ENCODE peak calls at places on chromosome 9, in four cellular contexts. U is astrocyte of the cerebellum, O is thyroid gland, Q is psoas muscle. B is an unnamed sample.

GRCh38 chr9:4293293-4293931 is 6.5 kb downstream of the GLIS3 start:
- DNase-seq in Q (no peak), U (peak; percentile 95), O (peak; percentile 23), B (peak; percentile 92)

GRCh38 chr9:2742214-2742613 is 24.9 kb downstream of the KCNV2 start:
- DNase-seq in Q (no peak), O (no peak), U (no peak), B (no peak)

GRCh38 chr9:85662558-85662957 is 79.2 kb downstream of the AGTPBP1 start:
- DNase-seq in U (no peak), Q (no peak), O (no peak), B (no peak)

GRCh38 chr9:33350310-33350709 is 52.1 kb downstream of the AQP7 start:
- DNase-seq in U (peak; percentile 65), Q (no peak), O (no peak), B (no peak)

GRCh38 chr9:693460-694390 is 147.8 kb upstream of the DMRT1 start:
- DNase-seq in O (peak; percentile 51), U (peak; percentile 80), Q (peak; percentile 66), B (no peak)

GRCh38 chr9:111533099-111533785 is 8.3 kb downstream of the ZNF483 start:
- DNase-seq in O (peak; percentile 66), Q (no peak), U (no peak), B (no peak)

GRCh38 chr9:101062686-101063085 is 34.2 kb downstream of the PLPPR1 start:
- DNase-seq in O (no peak), Q (no peak), U (no peak), B (no peak)

GRCh38 chr9:34994429-34995287 is 5.1 kb downstream of the DNAJB5 start:
- DNase-seq in Q (peak; percentile 62), O (peak; percentile 37), U (no peak), B (no peak)

GRCh38 chr9:110021891-110022290 is 186.1 kb downstream of the C9orf152 start:
- DNase-seq in U (no peak), O (no peak), Q (no peak), B (no peak)

GRCh38 chr9:124673063-124673462 is 98.0 kb downstream of the NR6A1 start:
- DNase-seq in Q (no peak), O (no peak), U (no peak), B (no peak)

GRCh38 chr9:18233311-18233710 is 240.6 kb upstream of the ADAMTSL1 start:
- DNase-seq in Q (no peak), U (no peak), O (no peak), B (no peak)

GRCh38 chr9:135307314-135307713 is 172.3 kb upstream of the PPP1R26 start:
- DNase-seq in O (no peak), Q (no peak), U (no peak), B (no peak)

GRCh38 chr9:77598510-77598909 is 49.6 kb downstream of the GNA14 start:
- DNase-seq in Q (no peak), O (peak; percentile 13), U (peak; percentile 32), B (no peak)

GRCh38 chr9:69279084-69279729 is 45.8 kb upstream of the ENTREP1 start:
- DNase-seq in Q (no peak), U (no peak), O (no peak), B (no peak)

GRCh38 chr9:95980262-95981125 is 105.0 kb downstream of the ERCC6L2 start:
- DNase-seq in U (no peak), Q (no peak), O (no peak), B (no peak)

GRCh38 chr9:110820378-110820777 is 151.8 kb downstream of the MUSK start:
- DNase-seq in Q (no peak), O (no peak), U (no peak), B (no peak)

GRCh38 chr9:93630806-93631411 is 54.5 kb downstream of the PHF2 start:
- DNase-seq in U (no peak), Q (no peak), O (no peak), B (no peak)

GRCh38 chr9:85900504-85901201 is 40.3 kb upstream of the NAA35 start:
- DNase-seq in O (no peak), Q (no peak), U (no peak), B (no peak)

GRCh38 chr9:136596630-136597031 is 50.8 kb upstream of the NOTCH1 start:
- DNase-seq in U (no peak), O (no peak), Q (no peak), B (no peak)

GRCh38 chr9:20593551-20593950 is 28.7 kb downstream of the MLLT3 start:
- DNase-seq in O (no peak), Q (no peak), U (peak; percentile 59), B (peak; percentile 35)

GRCh38 chr9:98022447-98022846 is 34.1 kb upstream of the NANS start:
- DNase-seq in Q (no peak), O (no peak), U (no peak), B (no peak)

GRCh38 chr9:136848393-136849037 is 694 bp upstream of the PHPT1 start:
- DNase-seq in U (no peak), O (peak; percentile 31), Q (no peak), B (no peak)

GRCh38 chr9:136777359-136777758 is 13.0 kb upstream of the LCN15 start:
- DNase-seq in Q (peak; percentile 41), U (no peak), O (no peak), B (no peak)

GRCh38 chr9:34010979-34011378 is 37.7 kb downstream of the UBAP2 start:
- DNase-seq in O (no peak), Q (no peak), U (no peak), B (no peak)

GRCh38 chr9:95907794-95908193 is 32.3 kb downstream of the ERCC6L2 start:
- DNase-seq in Q (no peak), U (no peak), O (no peak), B (no peak)

GRCh38 chr9:33076031-33076359 is 479 bp downstream of the SMU1 start:
- DNase-seq in U (no peak), Q (no peak), O (no peak), B (no peak)

GRCh38 chr9:20670395-20670794 is 13.7 kb upstream of the FOCAD start:
- DNase-seq in O (no peak), U (no peak), Q (no peak), B (no peak)

GRCh38 chr9:110919609-110920008 is 118.7 kb downstream of the LPAR1 start:
- DNase-seq in Q (no peak), O (no peak), U (no peak), B (peak; percentile 57)

GRCh38 chr9:134643306-134643705 is 1.7 kb downstream of the COL5A1 start:
- DNase-seq in O (no peak), Q (no peak), U (no peak), B (no peak)

GRCh38 chr9:14205463-14205862 is 108.5 kb downstream of the NFIB start:
- DNase-seq in O (no peak), Q (no peak), U (peak; percentile 78), B (no peak)

GRCh38 chr9:105074501-105074900 is 146.5 kb upstream of the ABCA1 start:
- DNase-seq in U (no peak), O (no peak), Q (no peak), B (no peak)

GRCh38 chr9:93184439-93185221 is 691 bp downstream of the WNK2 start:
- DNase-seq in Q (no peak), U (no peak), O (peak; percentile 18), B (no peak)

GRCh38 chr9:135073081-135073740 is 14.3 kb upstream of the OLFM1 start:
- DNase-seq in Q (no peak), U (no peak), O (no peak), B (no peak)

GRCh38 chr9:120932086-120932818 is 5.7 kb upstream of the TRAF1 start:
- DNase-seq in Q (no peak), O (no peak), U (no peak), B (no peak)
- H3K4me3 ChIP-seq in Q (no peak overlapping the region), O (no peak overlapping the region), U (no peak overlapping the region), B (no peak overlapping the region)

GRCh38 chr9:114587345-114588149 is at the start of gene ATP6V1G1:
- DNase-seq in O (peak; percentile 100), Q (peak; percentile 100), U (peak; percentile 97), B (peak; percentile 97)
- TF ChIP-seq CTCF in O (no peak), Q (no peak), U (no peak), B (no peak)

GRCh38 chr9:81753436-81753835 is 64.1 kb upstream of the TLE1 start:
- DNase-seq in U (no peak), Q (no peak), O (peak; percentile 57), B (no peak)

GRCh38 chr9:81758123-81758797 is 68.9 kb upstream of the TLE1 start:
- DNase-seq in U (no peak), O (no peak), Q (no peak), B (no peak)

GRCh38 chr9:81759680-81760215 is 70.4 kb upstream of the TLE1 start:
- DNase-seq in O (no peak), Q (no peak), U (peak; percentile 78), B (peak; percentile 84)

GRCh38 chr9:81755721-81756120 is 66.4 kb upstream of the TLE1 start:
- DNase-seq in O (no peak), Q (no peak), U (no peak), B (no peak)

DNA sequence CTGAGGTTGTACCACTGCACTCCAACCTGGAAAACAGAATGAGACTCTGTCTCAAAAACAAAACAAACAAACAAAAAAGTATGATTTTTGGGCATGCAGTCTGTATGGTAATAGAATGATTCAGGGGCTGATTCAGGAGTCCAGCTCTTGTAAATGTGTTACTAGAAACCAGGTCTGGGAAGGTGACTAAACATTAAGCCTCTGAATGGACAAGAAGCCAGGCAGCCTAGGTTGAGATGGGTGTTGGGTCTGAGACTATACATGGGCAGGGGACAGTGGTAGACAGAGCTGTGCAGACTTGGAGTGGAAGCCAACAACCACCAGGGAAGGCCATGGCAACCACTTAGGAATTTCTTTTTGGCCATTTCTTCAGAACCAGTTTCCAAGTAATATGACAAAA is 64.9 kb upstream of the TLE1 start:
- DNase-seq in O (no peak), Q (no peak), U (no peak), B (peak; percentile 59)
- H3K4me3 ChIP-seq in O (no peak overlapping the region), Q (no peak overlapping the region), U (no peak overlapping the region), B (no peak overlapping the region)

DNA sequence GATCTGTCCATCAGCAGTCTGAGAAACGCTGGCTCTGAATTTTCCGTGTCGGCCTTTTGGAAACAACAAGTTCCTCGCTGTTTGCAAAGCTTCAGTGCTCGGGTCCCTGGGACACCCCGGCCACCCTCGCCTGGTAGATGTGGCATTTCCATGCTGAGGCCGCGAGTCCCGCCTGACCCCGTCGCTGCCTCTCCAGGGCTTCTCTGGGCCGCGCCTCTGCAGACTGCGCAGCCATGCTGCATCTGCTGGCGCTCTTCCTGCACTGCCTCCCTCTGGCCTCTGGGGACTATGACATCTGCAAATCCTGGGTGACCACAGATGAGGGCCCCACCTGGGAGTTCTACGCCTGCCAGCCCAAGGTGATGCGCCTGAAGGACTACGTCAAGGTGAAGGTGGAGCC is 4.7 kb downstream of the NTNG2 start:
- DNase-seq in Q (no peak), O (no peak), U (no peak), B (no peak)
- TF ChIP-seq CTCF in Q (no peak), O (no peak), U (no peak), B (peak; percentile 35)

GRCh38 chr9:99167694-99168093 is 54.0 kb downstream of the ALG2 start:
- DNase-seq in O (no peak), Q (no peak), U (no peak), B (no peak)

GRCh38 chr9:99166149-99166548 is 55.6 kb downstream of the ALG2 start:
- DNase-seq in O (no peak), Q (no peak), U (no peak), B (no peak)

GRCh38 chr9:99167120-99167519 is 54.6 kb downstream of the ALG2 start:
- DNase-seq in O (no peak), Q (no peak), U (no peak), B (no peak)

GRCh38 chr9:99158629-99159028 is 53.7 kb downstream of the TGFBR1 start:
- DNase-seq in U (no peak), Q (no peak), O (no peak), B (no peak)

GRCh38 chr9:99162759-99163364 is 57.9 kb downstream of the TGFBR1 start:
- DNase-seq in Q (no peak), O (no peak), U (peak; percentile 24), B (no peak)
- H3K4me3 ChIP-seq in Q (no peak overlapping the region), O (no peak overlapping the region), U (no peak overlapping the region), B (no peak overlapping the region)

GRCh38 chr9:115633099-115633498 is 515.1 kb upstream of the TNC start:
- DNase-seq in Q (no peak), O (no peak), U (peak; percentile 95), B (no peak)
- TF ChIP-seq CTCF in Q (no peak), O (no peak), U (no peak), B (no peak)

B was measured in kidney epithelial cell.